ENCODE peak calls at places on chromosomes 12 and 14, in five cellular contexts. V is upper lobe of left lung, G is fibroblast of lung, W is lower lobe of right lung, Z is Peyer's patch. E is an unnamed sample.

GRCh38 chr12:99984271-99985128 is at the start of gene ANKS1B:
- DNase-seq in V (peak; percentile 68), W (peak; percentile 72), Z (no peak), G (peak; percentile 66), E (no peak)

GRCh38 chr12:126243814-126244213 is 1178.6 kb downstream of the AACS start:
- DNase-seq in Z (no peak), V (no peak), W (no peak), G (no peak), E (no peak)

GRCh38 chr12:132379576-132379975 is 50.2 kb upstream of the GALNT9 start:
- DNase-seq in Z (no peak), G (no peak), V (no peak), W (no peak), E (no peak)

GRCh38 chr12:23450810-23451209 is 498.7 kb downstream of the SOX5 start:
- DNase-seq in G (no peak), V (no peak), W (no peak), Z (no peak), E (no peak)

GRCh38 chr12:110619534-110619953 is 5.6 kb downstream of the TCTN1 start:
- DNase-seq in W (no peak), V (no peak), G (no peak), Z (peak; percentile 56), E (no peak)

GRCh38 chr12:89817501-89818226 is 109.0 kb upstream of the ATP2B1 start:
- DNase-seq in W (no peak), V (no peak), Z (no peak), G (no peak), E (no peak)

GRCh38 chr12:127546721-127547505 is 720.1 kb upstream of the TMEM132C start:
- DNase-seq in Z (no peak), V (no peak), G (peak; percentile 27), W (no peak), E (no peak)

GRCh38 chr14:20757963-20758362 is 10.2 kb upstream of the EDDM3B start:
- DNase-seq in G (no peak), V (peak; percentile 32), Z (peak; percentile 59), W (peak; percentile 44), E (peak; percentile 35)

GRCh38 chr12:69655616-69656336 is 43.3 kb downstream of the BEST3 start:
- DNase-seq in Z (no peak), V (peak; percentile 53), G (peak; percentile 95), W (no peak), E (no peak)

GRCh38 chr14:73896521-73896920 is 9.9 kb downstream of the ZNF410 start:
- DNase-seq in G (peak; percentile 20), W (no peak), V (no peak), Z (no peak), E (no peak)

GRCh38 chr14:101230161-101230850 is 326.8 kb upstream of the RTL1 start:
- DNase-seq in V (no peak), G (no peak), Z (no peak), W (no peak), E (peak; percentile 9)

GRCh38 chr12:1916396-1917171 is 1.9 kb downstream of the CACNA2D4 start:
- DNase-seq in Z (peak; percentile 16), G (no peak), V (no peak), W (peak; percentile 39), E (peak; percentile 6)

GRCh38 chr12:105420659-105421240 is 90.3 kb downstream of the C12orf75 start:
- DNase-seq in W (peak; percentile 58), G (peak; percentile 67), Z (peak; percentile 32), V (peak; percentile 64), E (peak; percentile 40)

GRCh38 chr12:2168808-2169207 is 116.0 kb downstream of the CACNA1C start:
- DNase-seq in W (no peak), G (peak; percentile 75), V (no peak), Z (no peak), E (no peak)

GRCh38 chr12:53381739-53382630 is 2.0 kb downstream of the SP1 start:
- DNase-seq in G (peak; percentile 48), V (peak; percentile 62), Z (peak; percentile 44), W (peak; percentile 65), E (no peak)

GRCh38 chr12:124715121-124715990 is 147.9 kb upstream of the NCOR2 start:
- DNase-seq in G (peak; percentile 49), V (peak; percentile 56), W (peak; percentile 59), Z (no peak), E (no peak)

GRCh38 chr14:93857081-93857480 is 68.8 kb upstream of the PRIMA1 start:
- DNase-seq in W (no peak), G (no peak), V (no peak), Z (no peak), E (no peak)

GRCh38 chr14:58082491-58083098 is 69.4 kb downstream of the ARMH4 start:
- DNase-seq in Z (no peak), V (no peak), W (no peak), G (peak; percentile 92), E (no peak)

GRCh38 chr12:14390885-14391530 is 25.5 kb downstream of the ATF7IP start:
- DNase-seq in G (no peak), W (no peak), Z (no peak), V (no peak), E (no peak)

DNA sequence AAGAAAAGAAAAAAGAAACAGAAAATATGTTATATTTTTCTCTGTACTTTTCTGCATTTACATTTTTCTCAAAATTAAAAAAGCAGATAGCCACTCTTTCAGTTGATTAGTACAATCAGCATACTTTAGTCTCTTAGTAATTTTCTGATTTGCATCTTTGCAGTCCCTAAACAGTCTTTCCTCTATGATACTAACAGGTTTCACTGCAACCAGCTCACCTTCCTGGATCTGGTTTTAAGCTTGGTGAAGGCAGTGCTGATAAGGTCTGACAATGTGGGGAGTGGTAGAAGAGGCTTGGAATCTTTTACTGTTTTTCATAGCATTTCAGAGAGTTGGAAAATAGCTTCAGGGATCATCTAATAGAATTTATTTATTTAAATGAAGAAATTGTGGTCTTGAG is 457.6 kb downstream of the ZFP36L1 start:
- DNase-seq in Z (no peak), G (no peak), W (no peak), V (no peak), E (no peak)
- TF ChIP-seq CTCF in Z (no peak), G (no peak), W (no peak), V (no peak), E (no peak)

GRCh38 chr12:47819544-47819901 is 180 bp downstream of the HDAC7 start:
- DNase-seq in Z (no peak), G (no peak), W (no peak), V (no peak), E (no peak)
- H3K27ac ChIP-seq in Z (peak overlapping the region; percentile 98), G (peak overlapping the region; percentile 84), W (peak overlapping the region; percentile 97), V (peak overlapping the region; percentile 98), E (no peak overlapping the region)

DNA sequence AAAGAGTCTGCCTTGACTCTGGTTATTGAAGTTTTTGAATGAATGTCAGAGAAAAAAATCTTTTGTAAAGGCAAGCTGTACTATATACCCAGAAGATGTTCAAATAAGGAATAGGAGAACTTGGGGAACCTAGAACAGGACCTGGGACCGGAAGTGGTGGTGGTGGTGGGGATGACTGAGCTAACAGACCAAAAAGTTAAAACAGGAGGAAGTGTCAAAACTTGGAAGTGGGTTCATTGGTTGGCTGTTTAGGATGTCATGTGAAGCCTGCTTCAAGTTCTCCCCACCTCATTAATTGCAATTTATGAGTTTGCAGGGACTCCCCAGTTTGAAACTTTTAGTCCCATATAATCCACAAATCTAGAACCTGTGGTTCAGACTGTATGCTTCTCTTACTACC is 26.2 kb downstream of the PLXNC1 start:
- DNase-seq in W (peak; percentile 66), G (no peak), Z (peak; percentile 79), V (peak; percentile 82), E (no peak)
- H3K4me3 ChIP-seq in W (no peak overlapping the region), G (no peak overlapping the region), Z (no peak overlapping the region), V (no peak overlapping the region), E (no peak overlapping the region)

GRCh38 chr14:105287249-105288102 is 13.3 kb downstream of the BRF1 start:
- DNase-seq in Z (no peak), G (no peak), W (no peak), V (no peak), E (no peak)
- TF ChIP-seq CTCF in Z (no peak), G (no peak), W (no peak), V (no peak), E (no peak)

DNA sequence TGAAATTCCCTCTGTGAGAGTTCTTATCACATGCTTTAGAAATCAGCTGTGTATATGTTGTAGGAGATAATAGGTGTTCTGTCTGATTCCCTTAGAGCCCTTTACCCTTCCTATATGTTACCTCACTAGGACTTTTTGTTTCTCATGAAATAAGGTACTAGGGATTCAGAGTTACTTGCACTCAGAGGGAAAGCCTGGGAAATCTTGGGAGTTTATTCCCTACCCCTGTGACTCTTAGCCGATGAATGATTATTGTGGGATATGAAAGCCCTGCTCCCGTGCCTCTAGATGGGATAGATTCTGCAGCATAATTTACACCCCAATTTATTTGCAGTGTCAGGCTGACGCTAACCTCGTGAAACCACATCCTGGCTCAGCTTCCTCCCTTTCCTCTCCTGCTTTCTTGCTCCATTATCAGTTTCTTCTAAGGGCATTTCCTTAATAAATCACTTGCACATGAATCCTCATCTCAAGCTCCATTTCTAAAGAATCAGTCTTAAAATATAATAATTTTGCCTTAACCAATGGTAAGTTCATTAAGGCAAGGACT is 448.3 kb downstream of the MDGA2 start:
- DNase-seq in V (no peak), W (no peak), G (peak; percentile 36), Z (no peak), E (no peak)
- H3K27ac ChIP-seq in V (no peak overlapping the region), W (no peak overlapping the region), G (no peak overlapping the region), Z (no peak overlapping the region), E (no peak overlapping the region)

GRCh38 chr12:40055227-40055579 is 50.7 kb downstream of the SLC2A13 start:
- DNase-seq in V (no peak), W (no peak), G (peak; percentile 7), Z (no peak), E (no peak)

GRCh38 chr12:40054554-40055226 is 51.2 kb downstream of the SLC2A13 start:
- DNase-seq in G (peak; percentile 79), Z (no peak), W (no peak), V (no peak), E (no peak)

GRCh38 chr12:40056357-40056756 is 49.5 kb downstream of the SLC2A13 start:
- DNase-seq in G (no peak), V (no peak), Z (no peak), W (no peak), E (no peak)

GRCh38 chr12:40055776-40056175 is 50.1 kb downstream of the SLC2A13 start:
- DNase-seq in Z (no peak), G (no peak), V (no peak), W (no peak), E (no peak)

DNA sequence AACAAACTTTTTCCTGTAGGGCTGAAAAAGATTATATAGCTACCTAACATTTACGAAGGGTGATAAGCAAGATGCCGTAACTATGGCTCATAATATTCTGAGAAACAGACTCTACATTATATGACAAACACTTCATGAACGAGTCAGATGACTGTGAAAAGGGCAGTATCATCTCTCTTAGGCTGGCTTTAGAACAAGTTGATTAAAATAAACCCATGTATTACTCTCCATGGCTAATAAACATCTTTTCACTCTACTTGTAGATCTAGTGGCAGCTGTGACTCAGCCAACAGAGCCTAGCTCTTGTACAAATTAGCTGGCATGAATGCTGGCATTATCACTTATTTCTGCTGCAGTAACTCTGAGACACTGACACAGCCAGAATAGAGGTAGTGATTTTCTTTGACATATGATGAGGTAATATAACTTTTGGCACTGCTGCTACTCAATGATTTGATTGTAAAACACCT is 47.1 kb downstream of the SLC2A13 start:
- DNase-seq in G (peak; percentile 7), W (no peak), V (no peak), Z (no peak), E (no peak)
- H3K4me3 ChIP-seq in G (no peak overlapping the region), W (no peak overlapping the region), V (no peak overlapping the region), Z (no peak overlapping the region), E (no peak overlapping the region)

E was measured in CD8-positive, alpha-beta T cell.